ENCODE peak calls at places on chromosomes 12 and 14, in nine cellular contexts. P is progenitor cell of endocrine pancreas, D is heart right ventricle, F is astrocyte of the spinal cord, O is WTC11, C is dorsolateral prefrontal cortex, H is WERI-Rb-1, A is GM20000, Z is ovary. S is an unnamed sample.

GRCh38 chr12:3309805-3310204 is 181.2 kb upstream of the PRMT8 start:
- DNase-seq in D (no peak), C (no peak), Z (no peak), O (no peak), A (no peak), H (no peak), P (no peak), F (no peak), S (no peak)

GRCh38 chr12:56158926-56159461 is 835 bp downstream of the MYL6 start:
- DNase-seq in H (peak), A (peak), D (peak), O (peak), Z (peak), C (peak), F (peak), P (no peak), S (peak)

GRCh38 chr12:13000616-13000934 is 510 bp upstream of the HEBP1 start:
- DNase-seq in P (no peak), A (peak), H (no peak), O (no peak), F (no peak), C (no peak), D (no peak), Z (no peak), S (peak)

GRCh38 chr12:59886131-59886751 is 290.4 kb downstream of the SLC16A7 start:
- DNase-seq in A (no peak), H (no peak), P (no peak), O (no peak), F (no peak), Z (no peak), C (no peak), D (no peak), S (no peak)

GRCh38 chr14:20866963-20867362 is 24.2 kb upstream of the RNASE3 start:
- DNase-seq in O (peak), Z (no peak), F (no peak), D (no peak), P (no peak), A (no peak), C (no peak), H (no peak), S (peak)

GRCh38 chr12:127600211-127600610 is 666.8 kb upstream of the TMEM132C start:
- DNase-seq in P (no peak), F (no peak), H (no peak), C (no peak), D (no peak), Z (no peak), A (no peak), O (peak), S (no peak)

GRCh38 chr12:50220357-50221061 is 53.3 kb upstream of the CERS5 start:
- DNase-seq in Z (no peak), D (no peak), F (peak), H (no peak), C (no peak), A (peak), O (no peak), P (no peak), S (peak)

GRCh38 chr12:79121486-79121885 is 256.9 kb downstream of the SYT1 start:
- DNase-seq in D (no peak), Z (no peak), P (no peak), H (peak), F (no peak), O (peak), C (no peak), A (peak), S (no peak)

GRCh38 chr12:41910578-41911331 is 233.9 kb downstream of the GXYLT1 start:
- DNase-seq in C (no peak), D (no peak), Z (no peak), H (no peak), P (no peak), O (no peak), A (no peak), F (no peak), S (no peak)

GRCh38 chr14:100880271-100881101 is 23.0 kb downstream of the RTL1 start:
- DNase-seq in O (no peak), A (no peak), P (no peak), C (no peak), H (no peak), D (peak), Z (no peak), F (no peak), S (no peak)

GRCh38 chr12:116661341-116661740 is 76.5 kb downstream of the SPRING1 start:
- DNase-seq in P (no peak), D (no peak), Z (no peak), C (no peak), F (no peak), A (no peak), O (no peak), H (no peak), S (no peak)

GRCh38 chr14:76564471-76565119 is 188.7 kb downstream of the ESRRB start:
- DNase-seq in D (no peak), P (no peak), Z (no peak), H (no peak), A (no peak), C (no peak), F (no peak), O (peak), S (no peak)

GRCh38 chr14:101135796-101136742 is 232.5 kb upstream of the RTL1 start:
- DNase-seq in D (no peak), Z (no peak), O (no peak), H (no peak), C (peak), F (no peak), A (no peak), P (no peak), S (no peak)

GRCh38 chr12:74641694-74642093 is 104.1 kb downstream of the ATXN7L3B start:
- DNase-seq in P (no peak), D (no peak), A (no peak), F (no peak), O (no peak), H (no peak), C (no peak), Z (no peak), S (no peak)

GRCh38 chr12:118332511-118332910 is 40.2 kb downstream of the TAOK3 start:
- DNase-seq in A (no peak), P (no peak), H (no peak), F (no peak), D (no peak), O (no peak), Z (no peak), C (no peak), S (no peak)

GRCh38 chr12:12070674-12071661 is at the start of gene BCL2L14:
- DNase-seq in O (no peak), P (no peak), D (no peak), Z (no peak), C (no peak), H (no peak), F (no peak), A (peak), S (peak)

GRCh38 chr14:104290756-104291122 is 152.4 kb downstream of the KIF26A start:
- DNase-seq in C (no peak), H (peak), P (no peak), F (no peak), A (no peak), D (no peak), Z (peak), O (peak), S (no peak)

GRCh38 chr14:100865682-100866591 is 37.6 kb downstream of the RTL1 start:
- DNase-seq in A (no peak), H (no peak), P (no peak), F (no peak), D (no peak), C (no peak), O (no peak), Z (peak), S (no peak)

GRCh38 chr12:64560395-64561301 is 49.6 kb upstream of the RASSF3 start:
- DNase-seq in H (no peak), P (no peak), A (no peak), C (no peak), F (peak), O (no peak), Z (no peak), D (no peak), S (no peak)

GRCh38 chr12:12476836-12477531 is 85.7 kb downstream of the DUSP16 start:
- DNase-seq in P (no peak), F (no peak), H (no peak), O (no peak), C (peak), D (no peak), A (no peak), Z (no peak), S (no peak)

GRCh38 chr12:19431407-19432308 is 7.6 kb upstream of the AEBP2 start:
- DNase-seq in Z (no peak), O (no peak), C (no peak), H (peak), D (no peak), F (peak), A (peak), P (no peak), S (peak)

GRCh38 chr14:55702501-55702900 is 122.5 kb downstream of the KTN1 start:
- DNase-seq in D (no peak), A (no peak), F (no peak), P (no peak), O (no peak), C (no peak), H (no peak), Z (no peak), S (no peak)

GRCh38 chr14:101478096-101478495 is 83.2 kb upstream of the DIO3 start:
- DNase-seq in C (peak), O (no peak), A (no peak), H (no peak), Z (no peak), P (no peak), D (no peak), F (no peak), S (no peak)

GRCh38 chr12:69824028-69824427 is 999 bp upstream of the MYRFL start:
- DNase-seq in A (no peak), D (no peak), P (no peak), O (no peak), Z (no peak), F (no peak), C (no peak), H (no peak), S (no peak)

GRCh38 chr12:131831635-131832041 is 3.4 kb downstream of the MMP17 start:
- DNase-seq in C (no peak), Z (peak), A (no peak), H (peak), P (no peak), F (no peak), D (no peak), O (no peak), S (no peak)

GRCh38 chr12:120810021-120810420 is 84.4 kb downstream of the ACADS start:
- DNase-seq in Z (no peak), C (no peak), P (no peak), F (no peak), D (no peak), A (no peak), O (no peak), H (no peak), S (no peak)

GRCh38 chr12:49511410-49511809 is 27.4 kb upstream of the KCNH3 start:
- DNase-seq in D (no peak), C (no peak), Z (no peak), F (no peak), O (no peak), H (no peak), A (no peak), P (no peak), S (no peak)

GRCh38 chr14:91138511-91139359 is 24.9 kb downstream of the DGLUCY start:
- DNase-seq in H (peak), P (no peak), O (peak), F (no peak), A (peak), D (no peak), Z (no peak), C (no peak), S (peak)

GRCh38 chr14:46063872-46064271 is 587.7 kb downstream of the RPL10L start:
- DNase-seq in H (peak), F (no peak), D (no peak), O (no peak), C (no peak), Z (no peak), A (no peak), P (no peak), S (no peak)

GRCh38 chr12:28104893-28105864 is 85.1 kb upstream of the CCDC91 start:
- DNase-seq in D (no peak), O (no peak), Z (no peak), C (no peak), A (no peak), H (no peak), P (no peak), F (no peak), S (no peak)

DNA sequence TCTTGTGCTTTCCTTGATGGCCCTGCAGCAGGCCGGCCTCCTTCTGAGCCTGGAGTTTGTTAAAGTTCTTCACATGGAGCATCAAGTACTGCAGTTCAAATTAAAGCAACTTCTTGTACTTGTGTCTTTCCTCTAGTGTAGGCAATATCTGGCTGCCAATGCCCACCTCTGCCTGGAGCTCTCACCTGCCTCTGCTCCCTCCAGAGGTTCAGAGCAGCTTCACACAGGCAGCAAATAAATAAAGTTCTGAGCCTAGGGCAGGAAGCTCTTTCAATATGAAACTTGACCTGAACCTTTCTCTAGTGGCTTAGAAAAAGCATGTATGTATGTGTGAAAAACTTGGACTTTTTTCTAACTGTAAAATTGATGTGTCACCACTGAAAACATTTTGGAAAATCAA is 65.9 kb downstream of the ITPR2 start:
- DNase-seq in D (no peak), P (no peak), C (no peak), A (no peak), F (no peak), Z (no peak), O (no peak), H (no peak), S (peak)
- TF ChIP-seq CTCF in D (no peak), P (peak), C (no peak), A (no peak), F (no peak), Z (no peak), O (no peak), H (no peak), S (no peak)

DNA sequence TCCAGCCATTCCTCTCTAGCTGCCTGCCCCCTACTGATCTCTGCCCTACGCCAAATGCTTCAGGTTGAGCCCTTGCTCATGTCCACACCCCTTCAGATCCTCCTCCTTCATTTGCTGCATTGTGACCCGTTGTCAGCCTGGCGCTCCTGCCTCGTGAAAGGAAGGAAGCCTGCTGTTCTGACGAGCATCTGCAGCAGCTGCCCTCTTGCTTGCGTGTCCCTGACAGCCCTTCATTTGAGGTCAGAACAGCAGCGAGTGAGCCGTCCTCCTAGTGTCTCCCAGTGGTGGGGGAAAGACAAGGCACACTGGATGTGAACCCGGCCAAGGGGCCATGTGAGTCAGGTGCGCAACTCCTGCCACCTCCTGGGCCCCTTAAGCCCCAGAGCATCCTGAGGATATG is 3.0 kb upstream of the PIANP start:
- DNase-seq in P (no peak), C (no peak), D (no peak), Z (no peak), F (no peak), A (peak), H (peak), O (peak), S (peak)
- TF ChIP-seq CTCF in P (no peak), C (no peak), D (no peak), Z (no peak), F (no peak), A (no peak), H (peak), O (no peak), S (no peak)

GRCh38 chr12:112256780-112257179 is 125.5 kb downstream of the HECTD4 start:
- DNase-seq in H (no peak), D (no peak), C (no peak), F (no peak), O (no peak), A (no peak), P (no peak), Z (no peak), S (no peak)

GRCh38 chr12:112258926-112259325 is 123.3 kb downstream of the HECTD4 start:
- DNase-seq in D (no peak), P (no peak), Z (no peak), A (no peak), F (no peak), O (no peak), C (no peak), H (no peak), S (no peak)

GRCh38 chr12:112266473-112266872 is 115.8 kb downstream of the HECTD4 start:
- DNase-seq in C (no peak), F (no peak), D (no peak), A (no peak), P (no peak), O (no peak), H (no peak), Z (no peak), S (no peak)

DNA sequence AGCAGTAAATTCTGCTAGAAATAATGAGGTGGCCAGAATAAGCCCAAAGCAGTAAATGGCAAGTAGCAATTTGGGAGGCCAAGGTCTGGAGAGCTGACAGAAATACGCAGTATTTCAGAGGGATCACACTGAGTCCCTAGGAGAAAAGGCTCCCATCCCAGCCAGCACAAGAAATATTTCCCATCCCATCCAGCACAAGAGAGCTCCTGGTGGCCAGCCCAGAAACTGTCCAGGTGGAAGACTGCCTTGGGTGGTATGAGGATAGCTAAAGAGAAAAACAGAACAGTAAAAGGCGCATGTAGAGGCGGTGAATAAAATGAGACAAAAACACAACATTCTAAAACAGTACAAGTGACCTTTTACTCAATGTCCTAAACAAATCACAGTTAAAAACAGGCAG is 120.7 kb downstream of the HECTD4 start:
- DNase-seq in F (no peak), O (peak), A (no peak), Z (no peak), D (no peak), P (no peak), H (peak), C (no peak), S (no peak)
- TF ChIP-seq CTCF in F (peak), O (no peak), A (no peak), Z (no peak), D (no peak), P (peak), H (peak), C (no peak), S (no peak)

GRCh38 chr14:50062438-50063039 is 53.8 kb downstream of the VCPKMT start:
- DNase-seq in O (no peak), H (peak), Z (no peak), F (peak), D (no peak), P (no peak), A (peak), C (no peak), S (peak)

GRCh38 chr14:50063876-50064420 is 52.4 kb downstream of the VCPKMT start:
- DNase-seq in D (no peak), A (no peak), H (no peak), P (no peak), Z (no peak), O (no peak), F (no peak), C (no peak), S (no peak)

GRCh38 chr14:50061664-50062437 is 54.5 kb downstream of the VCPKMT start:
- DNase-seq in C (no peak), D (no peak), O (no peak), Z (no peak), H (no peak), P (no peak), F (peak), A (peak), S (peak)

GRCh38 chr14:50059773-50060629 is 56.4 kb downstream of the VCPKMT start:
- DNase-seq in C (no peak), Z (no peak), F (no peak), P (no peak), D (no peak), O (no peak), H (no peak), A (no peak), S (no peak)

DNA sequence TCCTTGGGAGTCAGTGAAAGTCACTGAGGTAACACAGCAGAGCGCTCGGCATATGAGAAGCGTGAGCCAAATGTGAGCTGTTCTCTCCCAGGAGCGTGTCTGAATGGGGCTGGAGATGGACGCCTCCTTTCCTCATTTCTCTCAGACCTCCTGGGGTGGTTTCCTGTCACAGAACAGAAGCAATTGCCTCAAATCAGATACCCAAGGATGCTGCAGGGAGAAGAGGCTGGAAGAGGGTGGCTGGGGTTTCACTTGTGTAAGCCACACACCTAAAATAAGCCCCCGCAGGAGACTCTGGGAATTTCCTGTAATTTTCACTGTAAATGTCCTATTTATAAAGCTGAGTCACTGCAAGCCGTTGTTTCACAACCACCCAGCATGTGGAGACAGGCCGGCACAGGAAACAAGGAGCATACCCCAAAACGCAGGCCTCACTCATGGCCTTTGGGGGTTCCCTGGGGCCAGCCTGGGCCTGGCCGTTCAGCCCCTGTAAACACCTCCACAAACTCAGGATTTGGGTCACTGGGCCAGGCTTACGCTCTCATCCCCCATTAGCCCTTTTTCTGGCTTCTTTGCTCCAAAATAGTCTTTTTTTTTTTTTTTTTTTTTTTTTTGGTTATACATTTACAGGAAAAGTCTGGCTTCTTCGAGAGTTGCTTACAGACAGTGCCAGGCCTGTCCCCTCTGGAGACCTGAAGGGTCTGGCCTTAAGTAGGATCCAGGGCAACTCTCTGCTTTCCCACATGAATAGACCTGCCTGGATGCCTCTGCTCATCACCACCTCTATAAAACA is 55.3 kb downstream of the VCPKMT start:
- DNase-seq in Z (peak), C (no peak), O (no peak), D (no peak), P (no peak), H (peak), A (peak), F (peak), S (peak)
- TF ChIP-seq CTCF in Z (no peak), C (no peak), O (peak), D (no peak), P (no peak), H (peak), A (no peak), F (peak), S (no peak)